ENCODE peak calls at places on chromosome 9, in seven cellular contexts. A is erythroblast, O is suprapubic skin, K is IMR-90, V is NB4, S is adrenal gland, U is H54. G is an unnamed sample.

GRCh38 chr9:89113851-89114250 is 64.8 kb downstream of the SHC3 start:
- DNase-seq in A (no peak), O (no peak), K (no peak), V (no peak), S (no peak), U (no peak), G (no peak)

GRCh38 chr9:14627513-14627912 is 65.7 kb downstream of the ZDHHC21 start:
- DNase-seq in A (no peak), O (no peak), K (no peak), V (no peak), S (no peak), U (no peak), G (no peak)

GRCh38 chr9:118401551-118401950 is 697.3 kb downstream of the TLR4 start:
- DNase-seq in A (no peak), O (no peak), K (no peak), V (no peak), S (no peak), U (no peak), G (no peak)

GRCh38 chr9:133460405-133461175 is 812 bp downstream of the CACFD1 start:
- DNase-seq in A (peak; percentile 26), O (no peak), K (no peak), V (no peak), S (peak; percentile 86), U (peak; percentile 70), G (peak; percentile 91)

GRCh38 chr9:129493002-129493713 is 127.7 kb downstream of the C9orf50 start:
- DNase-seq in A (no peak), O (no peak), K (no peak), V (no peak), S (peak; percentile 74), U (no peak), G (no peak)

GRCh38 chr9:71990466-71990865 is 69.9 kb downstream of the C9orf57 start:
- DNase-seq in A (no peak), O (no peak), K (no peak), V (peak; percentile 69), S (no peak), U (no peak), G (no peak)

GRCh38 chr9:17134843-17135577 is at the start of gene CNTLN:
- DNase-seq in A (peak; percentile 93), O (peak; percentile 94), K (peak; percentile 85), V (peak; percentile 97), S (peak; percentile 98), U (peak; percentile 90), G (peak; percentile 93)

GRCh38 chr9:136225748-136226679 is 19.6 kb downstream of the QSOX2 start:
- DNase-seq in A (peak; percentile 74), O (no peak), K (peak; percentile 31), V (peak; percentile 68), S (peak; percentile 74), U (peak; percentile 75), G (peak; percentile 68)

GRCh38 chr9:105661011-105661410 is 1.2 kb upstream of the TAL2 start:
- DNase-seq in A (no peak), O (no peak), K (no peak), V (no peak), S (no peak), U (no peak), G (no peak)

GRCh38 chr9:131739192-131739961 is 499 bp downstream of the RAPGEF1 start:
- DNase-seq in A (peak; percentile 67), O (no peak), K (no peak), V (peak; percentile 74), S (no peak), U (no peak), G (peak; percentile 77)
- TF ChIP-seq POLR2A in A (no peak), O (no peak), K (no peak), V (no peak), S (peak; percentile 20), U (no peak), G (no peak)

DNA sequence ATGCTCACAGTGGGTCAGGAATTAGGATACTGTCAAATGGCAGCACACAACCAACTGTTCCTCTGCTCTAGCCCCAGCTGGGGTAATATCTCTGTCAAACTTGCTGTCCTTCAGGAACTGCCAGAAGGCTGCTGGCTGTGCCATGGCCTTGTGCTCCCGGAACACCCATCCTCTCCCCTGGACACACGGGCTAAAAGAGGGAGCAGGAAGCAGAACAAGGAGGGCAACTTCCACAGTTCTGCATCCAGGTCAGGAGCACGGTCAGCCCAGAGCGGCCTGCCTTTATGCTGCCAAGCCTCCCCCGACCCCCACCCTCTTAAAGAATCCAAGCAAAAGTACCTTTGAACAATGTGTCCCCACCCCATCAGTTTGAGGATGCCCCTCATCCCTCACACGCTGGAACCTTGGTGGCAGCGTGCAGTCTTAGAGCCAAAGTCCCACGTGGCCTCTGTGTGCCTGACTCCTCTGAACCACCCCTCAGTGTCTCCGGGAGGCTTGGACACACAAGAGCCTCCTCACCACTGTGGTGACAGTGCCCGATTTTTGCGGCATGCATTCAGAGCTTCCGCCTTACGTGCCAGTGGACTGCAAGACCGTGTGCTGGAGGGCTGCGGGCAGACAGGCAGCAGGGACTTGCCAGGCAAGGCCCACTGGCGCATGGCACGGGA is 60.7 kb downstream of the PSMB7 start:
- DNase-seq in A (no peak), O (no peak), K (no peak), V (no peak), S (no peak), U (no peak), G (no peak)
- TF ChIP-seq POLR2A in A (no peak), O (no peak), K (no peak), V (no peak), S (no peak), U (no peak), G (no peak)

GRCh38 chr9:109974143-109974917 is 194.3 kb downstream of the PALM2AKAP2 start:
- DNase-seq in A (no peak), O (no peak), K (no peak), V (no peak), S (peak; percentile 82), U (no peak), G (peak; percentile 81)
- TF ChIP-seq POLR2A in A (no peak), O (no peak), K (no peak), V (no peak), S (no peak), U (no peak), G (no peak)

DNA sequence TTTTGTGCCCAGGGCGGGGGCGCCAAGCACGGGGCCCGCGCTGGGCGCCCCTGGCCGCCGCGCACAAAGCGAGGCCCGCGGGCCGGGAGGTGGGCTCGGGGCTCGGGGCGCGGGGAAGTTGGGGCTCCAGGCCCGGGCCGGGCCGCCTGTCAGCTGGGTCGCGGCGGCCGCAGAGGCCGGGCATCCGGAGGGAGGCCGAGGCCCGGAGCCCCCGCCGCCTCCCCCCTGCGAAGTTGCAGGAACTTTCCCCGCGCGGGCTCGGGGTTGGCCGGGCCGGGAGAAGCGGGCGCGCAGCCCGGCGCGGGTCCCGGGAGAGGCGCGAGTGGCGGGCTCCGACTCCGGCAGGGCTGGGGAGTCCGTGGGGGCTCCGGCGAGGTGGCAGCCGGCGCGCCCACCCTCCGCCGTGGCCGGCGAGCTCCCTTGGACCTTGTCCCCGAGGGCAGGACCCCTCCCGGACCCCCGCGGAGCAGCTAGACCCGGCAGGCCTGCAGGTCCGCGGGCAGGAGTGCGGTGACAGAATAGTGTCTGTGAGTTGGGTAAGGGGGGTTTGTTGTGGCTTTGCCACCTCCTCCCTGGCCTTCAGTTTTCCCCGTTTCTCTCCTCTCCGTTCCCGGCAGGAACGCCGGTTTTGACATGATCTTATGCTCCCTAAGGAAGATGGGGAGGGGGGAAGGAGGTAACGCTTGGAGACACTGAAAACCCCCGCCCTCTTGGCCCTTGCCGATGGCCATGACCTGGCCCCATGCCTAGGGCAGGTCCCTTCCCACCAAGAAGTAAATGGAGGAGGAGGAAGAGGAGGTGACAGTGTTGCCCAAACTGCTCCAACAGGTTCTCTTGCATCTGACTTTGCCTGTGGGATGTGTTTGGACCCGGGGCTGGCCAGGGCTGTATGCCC is 908 bp downstream of the PHF2 start:
- DNase-seq in A (peak; percentile 54), O (peak; percentile 83), K (no peak), V (peak; percentile 47), S (peak; percentile 57), U (peak; percentile 38), G (peak; percentile 65)
- TF ChIP-seq POLR2A in A (peak; percentile 21), O (no peak), K (no peak), V (peak; percentile 6), S (no peak), U (no peak), G (no peak)

DNA sequence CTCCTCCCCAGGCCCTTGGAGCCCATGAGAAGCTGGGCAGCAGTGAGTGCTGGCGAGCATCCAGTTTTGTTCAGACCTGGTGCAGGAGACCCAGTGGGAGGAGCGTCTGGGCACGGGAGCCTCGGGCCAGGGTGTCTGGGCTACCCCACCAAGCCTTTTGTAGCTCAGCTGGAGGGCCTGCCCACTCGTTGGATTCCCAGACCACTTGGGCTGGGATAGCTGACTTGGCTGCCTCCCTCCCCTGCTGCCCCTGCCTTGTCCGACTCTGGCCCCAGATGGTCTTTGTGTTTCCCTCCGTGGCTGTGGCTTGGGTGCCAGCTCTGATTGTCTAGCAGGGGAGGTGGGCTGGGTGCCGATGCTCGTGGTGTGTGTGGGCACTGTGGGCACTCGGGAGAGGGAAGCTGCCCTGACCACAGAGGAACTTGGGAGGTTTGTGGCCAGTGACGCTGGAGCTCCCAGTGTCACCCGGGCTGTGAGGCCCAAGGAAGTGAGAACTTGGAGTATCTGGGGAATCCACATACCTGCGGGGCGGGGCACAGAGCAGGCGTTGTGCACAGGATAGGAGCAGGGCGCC is 47.3 kb downstream of the WNK2 start:
- DNase-seq in A (no peak), O (no peak), K (no peak), V (peak; percentile 52), S (peak; percentile 63), U (no peak), G (peak; percentile 79)
- TF ChIP-seq POLR2A in A (no peak), O (no peak), K (no peak), V (no peak), S (no peak), U (no peak), G (peak; percentile 68)

GRCh38 chr9:113541019-113541900 is 77.7 kb downstream of the RGS3 start:
- DNase-seq in A (peak; percentile 90), O (no peak), K (peak; percentile 55), V (peak; percentile 28), S (peak; percentile 88), U (peak; percentile 87), G (peak; percentile 46)
- TF ChIP-seq POLR2A in A (peak; percentile 83), O (no peak), K (no peak), V (no peak), S (no peak), U (no peak), G (no peak)

DNA sequence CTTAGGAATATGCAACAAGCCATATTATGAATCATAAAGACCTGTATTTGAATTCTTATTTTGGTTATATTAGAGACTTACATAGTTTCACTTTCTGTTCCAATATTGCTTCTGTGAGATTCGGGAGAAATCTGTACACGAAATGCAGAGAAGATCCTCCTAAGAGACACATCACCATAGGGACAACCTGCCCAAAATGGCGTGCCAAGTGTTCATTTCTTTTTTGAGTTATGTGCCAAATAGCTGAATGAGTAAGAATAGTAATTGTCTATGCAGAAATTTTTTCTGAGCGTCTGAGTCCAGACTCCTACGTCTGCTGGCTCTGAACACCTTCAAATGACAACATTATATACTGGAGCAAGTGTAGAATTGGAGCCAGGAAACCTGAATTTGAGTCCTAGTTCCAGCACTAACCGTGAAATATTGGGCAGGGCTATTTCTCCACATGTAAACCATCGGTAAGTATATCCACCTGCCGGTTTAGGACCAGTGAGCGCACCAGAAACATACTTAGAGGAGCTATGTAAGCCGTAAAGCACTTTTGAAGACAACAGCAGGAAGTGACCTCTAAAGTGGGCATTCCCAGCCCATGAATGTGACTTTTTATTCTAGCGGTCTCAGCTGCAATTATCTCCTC is 163.9 kb upstream of the DMRT1 start:
- DNase-seq in A (no peak), O (no peak), K (no peak), V (no peak), S (no peak), U (no peak), G (no peak)
- TF ChIP-seq POLR2A in A (no peak), O (no peak), K (no peak), V (no peak), S (no peak), U (no peak), G (no peak)

G was measured in Peyer's patch.